ENCODE peak calls at places on chromosomes 3 and 15, in four cellular contexts. V is HS-27A; X is naive thymus-derived CD8-positive, alpha-beta T cell; S is fibroblast of the conjunctiva. A is an unnamed sample.

GRCh38 chr3:123424321-123424998 is 24.4 kb downstream of the ADCY5 start:
- DNase-seq in V (no peak), X (no peak), S (no peak), A (no peak)

GRCh38 chr3:146883292-146883691 is 278.1 kb upstream of the PLSCR5 start:
- DNase-seq in V (no peak), X (no peak), S (no peak), A (no peak)

GRCh38 chr15:58551764-58552504 is 120.1 kb downstream of the LIPC start:
- DNase-seq in V (peak), X (no peak), S (peak), A (no peak)

GRCh38 chr15:97745481-97746071 is 214.9 kb upstream of the ARRDC4 start:
- DNase-seq in V (peak), X (peak), S (no peak), A (peak)

GRCh38 chr3:114558271-114558670 is 264.4 kb downstream of the TIGIT start:
- DNase-seq in V (no peak), X (no peak), S (no peak), A (no peak)

GRCh38 chr3:9681723-9682081 is 21.9 kb upstream of the CPNE9 start:
- DNase-seq in V (no peak), X (no peak), S (no peak), A (no peak)

GRCh38 chr3:8931342-8931741 is 31.9 kb downstream of the RAD18 start:
- DNase-seq in V (no peak), X (no peak), S (no peak), A (no peak)

GRCh38 chr3:27428446-27428845 is 55.7 kb downstream of the SLC4A7 start:
- DNase-seq in V (no peak), X (no peak), S (peak), A (no peak)

GRCh38 chr3:65729553-65729952 is 309.2 kb downstream of the MAGI1 start:
- DNase-seq in V (no peak), X (no peak), S (peak), A (no peak)

GRCh38 chr3:62378329-62378789 is 5.0 kb upstream of the FEZF2 start:
- DNase-seq in V (no peak), X (no peak), S (no peak), A (no peak)

GRCh38 chr3:177772908-177773557 is 575.8 kb upstream of the TBL1XR1 start:
- DNase-seq in V (no peak), X (no peak), S (no peak), A (no peak)

GRCh38 chr3:147398841-147399534 is 7.4 kb downstream of the ZIC4 start:
- DNase-seq in V (no peak), X (no peak), S (no peak), A (no peak)

GRCh38 chr3:177824190-177824786 is 627.0 kb upstream of the TBL1XR1 start:
- DNase-seq in V (no peak), X (no peak), S (no peak), A (no peak)

GRCh38 chr3:11847607-11848006 is 922 bp upstream of the TAMM41 start:
- DNase-seq in V (no peak), X (no peak), S (no peak), A (peak)

GRCh38 chr15:74196175-74196574 is 6.4 kb downstream of the STRA6 start:
- DNase-seq in V (peak), X (no peak), S (no peak), A (no peak)

A was measured in immature natural killer cell.